ENCODE peak calls at places on chromosome 5, in seven cellular contexts. One of them, this sample, is unnamed.

GRCh38 chr5:138752341-138752950 is 779 bp upstream of the CTNNA1 start:
- DNase-seq in heart left ventricle: peak
- DNase-seq in tibial artery: peak
- DNase-seq in astrocyte: no peak
- DNase-seq in PC-9: peak
- DNase-seq in dorsolateral prefrontal cortex: no peak
- DNase-seq in lung: peak
- DNase-seq in this sample: peak

GRCh38 chr5:179816401-179817070 is 4.2 kb upstream of the SQSTM1 start:
- DNase-seq in PC-9: no peak
- DNase-seq in tibial artery: no peak
- DNase-seq in dorsolateral prefrontal cortex: no peak
- DNase-seq in lung: no peak
- DNase-seq in astrocyte: no peak
- DNase-seq in heart left ventricle: no peak
- DNase-seq in this sample: no peak

GRCh38 chr5:137287564-137287963 is 211.6 kb downstream of the SPOCK1 start:
- DNase-seq in PC-9: no peak
- DNase-seq in dorsolateral prefrontal cortex: no peak
- DNase-seq in astrocyte: no peak
- DNase-seq in tibial artery: no peak
- DNase-seq in heart left ventricle: no peak
- DNase-seq in lung: no peak
- DNase-seq in this sample: no peak

GRCh38 chr5:33755216-33755615 is 136.6 kb downstream of the ADAMTS12 start:
- DNase-seq in tibial artery: no peak
- DNase-seq in PC-9: no peak
- DNase-seq in heart left ventricle: no peak
- DNase-seq in lung: no peak
- DNase-seq in astrocyte: peak
- DNase-seq in dorsolateral prefrontal cortex: no peak
- DNase-seq in this sample: no peak

GRCh38 chr5:168064457-168064856 is 227.0 kb upstream of the WWC1 start:
- DNase-seq in astrocyte: no peak
- DNase-seq in PC-9: no peak
- DNase-seq in tibial artery: no peak
- DNase-seq in lung: no peak
- DNase-seq in dorsolateral prefrontal cortex: no peak
- DNase-seq in heart left ventricle: no peak
- DNase-seq in this sample: no peak

GRCh38 chr5:132489051-132489770 is 1.4 kb downstream of the IRF1 start:
- DNase-seq in tibial artery: peak
- DNase-seq in heart left ventricle: no peak
- DNase-seq in astrocyte: no peak
- DNase-seq in lung: peak
- DNase-seq in dorsolateral prefrontal cortex: no peak
- DNase-seq in PC-9: no peak
- DNase-seq in this sample: no peak

GRCh38 chr5:113204525-113205161 is 228.0 kb downstream of the DCP2 start:
- DNase-seq in lung: peak
- DNase-seq in PC-9: peak
- DNase-seq in dorsolateral prefrontal cortex: peak
- DNase-seq in heart left ventricle: peak
- DNase-seq in tibial artery: peak
- DNase-seq in astrocyte: peak
- DNase-seq in this sample: peak

GRCh38 chr5:108280248-108280647 is 101.7 kb downstream of the FBXL17 start:
- DNase-seq in lung: no peak
- DNase-seq in astrocyte: no peak
- DNase-seq in heart left ventricle: no peak
- DNase-seq in tibial artery: no peak
- DNase-seq in PC-9: no peak
- DNase-seq in dorsolateral prefrontal cortex: no peak
- DNase-seq in this sample: no peak

GRCh38 chr5:92741906-92742305 is 839.1 kb downstream of the NR2F1-AS1 start:
- DNase-seq in dorsolateral prefrontal cortex: no peak
- DNase-seq in astrocyte: no peak
- DNase-seq in lung: no peak
- DNase-seq in PC-9: no peak
- DNase-seq in tibial artery: no peak
- DNase-seq in heart left ventricle: no peak
- DNase-seq in this sample: no peak

GRCh38 chr5:145984072-145984471 is 47.7 kb downstream of the SH3RF2 start:
- DNase-seq in heart left ventricle: no peak
- DNase-seq in lung: no peak
- DNase-seq in PC-9: no peak
- DNase-seq in tibial artery: no peak
- DNase-seq in dorsolateral prefrontal cortex: no peak
- DNase-seq in astrocyte: no peak
- DNase-seq in this sample: no peak

GRCh38 chr5:68505917-68506860 is 290.6 kb downstream of the PIK3R1 start:
- DNase-seq in PC-9: peak
- DNase-seq in heart left ventricle: no peak
- DNase-seq in lung: no peak
- DNase-seq in astrocyte: peak
- DNase-seq in tibial artery: no peak
- DNase-seq in dorsolateral prefrontal cortex: no peak
- DNase-seq in this sample: no peak

GRCh38 chr5:36045895-36046294 is 20.8 kb downstream of the UGT3A2 start:
- DNase-seq in heart left ventricle: no peak
- DNase-seq in dorsolateral prefrontal cortex: no peak
- DNase-seq in astrocyte: no peak
- DNase-seq in PC-9: no peak
- DNase-seq in tibial artery: no peak
- DNase-seq in lung: no peak
- DNase-seq in this sample: no peak

GRCh38 chr5:19531374-19531952 is 456.5 kb downstream of the CDH18 start:
- DNase-seq in lung: no peak
- DNase-seq in heart left ventricle: no peak
- DNase-seq in tibial artery: no peak
- DNase-seq in dorsolateral prefrontal cortex: no peak
- DNase-seq in astrocyte: peak
- DNase-seq in PC-9: peak
- DNase-seq in this sample: no peak

GRCh38 chr5:123670981-123671557 is 159.1 kb downstream of the CSNK1G3 start:
- DNase-seq in heart left ventricle: peak
- DNase-seq in dorsolateral prefrontal cortex: no peak
- DNase-seq in tibial artery: no peak
- DNase-seq in lung: peak
- DNase-seq in astrocyte: no peak
- DNase-seq in PC-9: no peak
- DNase-seq in this sample: no peak

GRCh38 chr5:80229902-80230255 is 26.0 kb downstream of the SERINC5 start:
- DNase-seq in lung: no peak
- DNase-seq in PC-9: no peak
- DNase-seq in heart left ventricle: no peak
- DNase-seq in astrocyte: no peak
- DNase-seq in tibial artery: no peak
- DNase-seq in dorsolateral prefrontal cortex: no peak
- DNase-seq in this sample: no peak

DNA sequence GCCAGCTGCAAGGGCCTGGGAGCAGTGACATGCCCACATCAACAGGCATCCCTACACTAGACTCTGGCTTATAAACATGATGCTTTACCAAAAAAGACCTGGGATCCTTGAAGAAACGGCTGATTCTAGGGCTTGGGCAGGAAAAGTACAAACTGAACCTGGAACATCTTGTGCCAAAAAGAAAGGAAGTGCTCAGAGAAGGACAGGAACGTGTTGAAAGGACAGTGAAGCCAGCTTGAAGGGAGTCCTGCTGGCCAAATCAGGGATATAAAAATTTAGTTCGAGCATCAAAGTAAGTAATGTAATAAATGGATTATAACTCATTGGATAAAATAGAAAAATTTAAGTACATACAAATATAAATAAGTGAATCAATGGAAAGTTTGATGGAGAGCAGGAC is 58.1 kb downstream of the ALDH7A1 start:
- DNase-seq in PC-9: no peak
- DNase-seq in astrocyte: no peak
- DNase-seq in dorsolateral prefrontal cortex: no peak
- DNase-seq in lung: no peak
- DNase-seq in tibial artery: no peak
- DNase-seq in heart left ventricle: no peak
- DNase-seq in this sample: no peak
- TF ChIP-seq CTCF in PC-9: no peak
- TF ChIP-seq CTCF in astrocyte: no peak
- TF ChIP-seq CTCF in dorsolateral prefrontal cortex: no peak
- TF ChIP-seq CTCF in lung: no peak
- TF ChIP-seq CTCF in tibial artery: no peak
- TF ChIP-seq CTCF in heart left ventricle: no peak
- TF ChIP-seq CTCF in this sample: no peak

GRCh38 chr5:14901462-14902051 is 30.0 kb upstream of the ANKH start:
- DNase-seq in lung: no peak
- DNase-seq in tibial artery: no peak
- DNase-seq in astrocyte: peak
- DNase-seq in heart left ventricle: peak
- DNase-seq in PC-9: no peak
- DNase-seq in dorsolateral prefrontal cortex: no peak
- DNase-seq in this sample: peak

GRCh38 chr5:14895301-14895700 is 23.7 kb upstream of the ANKH start:
- DNase-seq in lung: no peak
- DNase-seq in astrocyte: no peak
- DNase-seq in dorsolateral prefrontal cortex: no peak
- DNase-seq in tibial artery: no peak
- DNase-seq in heart left ventricle: no peak
- DNase-seq in PC-9: peak
- DNase-seq in this sample: no peak

GRCh38 chr5:14896091-14896490 is 24.5 kb upstream of the ANKH start:
- DNase-seq in heart left ventricle: no peak
- DNase-seq in lung: no peak
- DNase-seq in PC-9: no peak
- DNase-seq in astrocyte: no peak
- DNase-seq in tibial artery: no peak
- DNase-seq in dorsolateral prefrontal cortex: no peak
- DNase-seq in this sample: no peak

GRCh38 chr5:14902826-14903560 is 31.4 kb upstream of the ANKH start:
- DNase-seq in dorsolateral prefrontal cortex: no peak
- DNase-seq in PC-9: no peak
- DNase-seq in lung: no peak
- DNase-seq in astrocyte: no peak
- DNase-seq in tibial artery: no peak
- DNase-seq in heart left ventricle: no peak
- DNase-seq in this sample: no peak

DNA sequence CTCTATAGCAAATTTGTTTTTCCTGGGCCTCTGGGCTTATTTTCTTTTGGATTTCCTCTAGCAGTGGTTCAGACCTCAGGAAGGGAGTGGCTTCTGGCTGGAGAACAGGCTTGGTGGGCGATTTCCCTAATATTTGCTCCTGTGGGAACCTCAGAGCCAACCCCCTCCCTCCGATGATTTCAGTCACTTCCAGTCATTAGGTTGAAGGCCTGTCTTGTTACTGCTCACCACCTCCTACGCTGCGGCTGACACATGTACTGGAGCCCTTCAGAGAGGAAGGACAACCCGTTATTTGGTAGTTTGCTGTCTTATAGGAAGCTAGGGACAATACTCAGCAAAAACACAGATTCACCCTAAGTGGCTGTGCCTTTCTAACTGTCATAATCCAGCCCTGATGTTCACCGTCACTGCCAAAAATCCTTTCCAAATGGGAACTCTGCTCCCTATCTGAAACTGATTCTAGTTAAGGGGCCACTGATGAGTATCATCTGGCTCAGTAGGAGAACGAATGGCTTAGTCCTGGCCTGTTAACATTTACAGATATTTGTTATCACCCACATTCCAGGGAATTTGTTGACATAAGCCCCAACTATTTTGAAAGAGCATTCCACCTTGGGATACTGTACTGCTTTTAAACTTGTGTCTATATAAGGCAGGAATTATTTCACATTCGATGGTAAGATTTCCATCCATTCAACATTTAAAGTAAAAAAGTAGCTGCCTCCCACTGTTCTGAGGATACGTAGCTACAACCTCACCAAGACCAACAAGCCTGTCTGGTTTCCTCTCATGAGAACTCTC is 29.3 kb upstream of the ANKH start:
- DNase-seq in PC-9: peak
- DNase-seq in tibial artery: no peak
- DNase-seq in heart left ventricle: peak
- DNase-seq in astrocyte: peak
- DNase-seq in lung: peak
- DNase-seq in dorsolateral prefrontal cortex: no peak
- DNase-seq in this sample: peak
- H3K27ac ChIP-seq in PC-9: no peak
- H3K27ac ChIP-seq in tibial artery: peak
- H3K27ac ChIP-seq in heart left ventricle: peak
- H3K27ac ChIP-seq in astrocyte: peak
- H3K27ac ChIP-seq in lung: peak
- H3K27ac ChIP-seq in dorsolateral prefrontal cortex: no peak
- H3K27ac ChIP-seq in this sample: peak

DNA sequence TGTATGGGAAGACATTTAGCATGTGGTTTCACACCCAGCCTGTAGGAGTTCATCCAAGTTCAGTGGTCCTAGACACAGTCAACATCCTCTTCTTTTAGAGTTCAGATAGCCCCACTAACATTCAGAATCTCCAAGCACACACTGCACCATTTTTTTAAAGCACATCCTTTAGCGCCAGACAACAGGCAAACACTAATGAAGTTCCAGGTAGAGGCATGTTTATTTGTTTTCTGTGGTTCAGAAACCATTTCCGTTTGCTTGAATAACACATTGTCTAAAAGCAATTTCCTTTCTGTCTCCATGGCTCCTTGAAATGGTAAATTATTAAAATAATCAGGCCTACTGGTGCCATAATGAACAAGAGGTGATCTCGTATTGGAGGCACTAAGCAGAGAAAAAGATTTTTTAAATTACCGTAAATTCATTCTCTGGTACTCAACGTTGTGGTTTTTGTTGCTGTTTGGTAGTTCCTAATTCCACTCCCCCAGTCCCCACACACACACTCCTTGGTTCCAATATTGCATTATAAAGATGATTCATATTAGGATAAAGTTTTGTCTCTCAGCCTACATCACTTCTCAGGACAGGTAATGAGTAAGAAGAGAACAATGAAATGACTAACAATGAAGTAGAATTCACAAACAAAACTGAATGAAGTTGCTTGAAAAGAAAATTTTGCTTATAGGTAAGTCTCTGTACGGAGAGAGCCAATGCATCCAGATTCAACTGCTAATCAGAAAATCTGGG is 153.1 kb downstream of the PCSK1 start:
- DNase-seq in dorsolateral prefrontal cortex: no peak
- DNase-seq in PC-9: no peak
- DNase-seq in tibial artery: no peak
- DNase-seq in lung: no peak
- DNase-seq in heart left ventricle: no peak
- DNase-seq in astrocyte: peak
- DNase-seq in this sample: no peak
- TF ChIP-seq CTCF in dorsolateral prefrontal cortex: no peak
- TF ChIP-seq CTCF in PC-9: no peak
- TF ChIP-seq CTCF in tibial artery: no peak
- TF ChIP-seq CTCF in lung: no peak
- TF ChIP-seq CTCF in heart left ventricle: no peak
- TF ChIP-seq CTCF in astrocyte: no peak
- TF ChIP-seq CTCF in this sample: no peak

DNA sequence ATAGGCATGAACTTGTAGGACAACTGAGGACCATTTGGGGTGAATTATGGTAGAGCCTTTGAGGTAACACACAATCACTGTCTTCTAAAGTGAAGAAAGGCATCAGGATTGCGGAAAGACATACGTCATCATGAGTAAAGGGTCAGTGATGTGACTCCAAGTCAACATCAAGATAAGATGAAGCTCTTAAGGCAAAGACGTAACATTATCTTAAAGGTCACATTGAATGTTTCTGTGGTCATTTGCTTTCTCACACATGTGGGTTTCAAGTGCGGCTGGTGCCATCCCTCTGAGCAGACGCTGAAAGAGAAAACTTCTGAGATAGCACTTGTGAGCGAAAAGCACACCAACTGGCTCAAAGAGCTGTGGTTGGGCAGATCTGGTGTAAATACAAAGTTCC is 63.3 kb upstream of the GRAMD2B start:
- DNase-seq in astrocyte: no peak
- DNase-seq in dorsolateral prefrontal cortex: no peak
- DNase-seq in tibial artery: no peak
- DNase-seq in heart left ventricle: no peak
- DNase-seq in lung: no peak
- DNase-seq in PC-9: no peak
- DNase-seq in this sample: no peak
- H3K27ac ChIP-seq in astrocyte: no peak
- H3K27ac ChIP-seq in dorsolateral prefrontal cortex: no peak
- H3K27ac ChIP-seq in tibial artery: no peak
- H3K27ac ChIP-seq in heart left ventricle: no peak
- H3K27ac ChIP-seq in lung: no peak
- H3K27ac ChIP-seq in PC-9: no peak
- H3K27ac ChIP-seq in this sample: no peak